ENCODE peak calls at places on chromosome 22, in six cellular contexts. O is natural killer cell; D is CD8-positive, alpha-beta T cell; R is activated CD4-positive, CD25-positive, alpha-beta regulatory T cell treated with anti-CD3 and anti-CD28 coated beads, Interleukin-2, amount 50 U/mL, for 24 hours; T is esophagus mucosa; I is activated naive CD8-positive, alpha-beta T cell treated with anti-CD3 and anti-CD28 coated beads, Interleukin-2, amount 10 ng/mL, durations not matched to agents 7 days and 5 days. P is an unnamed sample.

GRCh38 chr22:31075961-31076360 is 5.2 kb upstream of the SMTN start:
- ATAC-seq in I (no peak), R (no peak), T (peak; percentile 30), O (no peak), D (no peak), P (no peak)

GRCh38 chr22:38429460-38430128 is 25.4 kb downstream of the KCNJ4 start:
- ATAC-seq in D (no peak), T (no peak), I (no peak), O (no peak), R (no peak), P (no peak)

GRCh38 chr22:20787223-20787622 is 13.3 kb downstream of the SERPIND1 start:
- ATAC-seq in T (no peak), R (no peak), I (no peak), D (no peak), O (no peak), P (no peak)

GRCh38 chr22:48820481-48821345 is 1007.0 kb downstream of the BRD1 start:
- ATAC-seq in D (no peak), O (no peak), T (no peak), I (no peak), R (no peak), P (no peak)

GRCh38 chr22:46934746-46935491 is 172.5 kb downstream of the TBC1D22A start:
- ATAC-seq in O (peak; percentile 49), R (peak; percentile 99), I (peak; percentile 70), D (no peak), T (peak; percentile 85), P (peak; percentile 99)

GRCh38 chr22:28142361-28142801 is 223.3 kb upstream of the PITPNB start:
- ATAC-seq in O (no peak), R (no peak), I (no peak), T (no peak), D (no peak), P (no peak)

GRCh38 chr22:36359172-36359973 is 28.4 kb downstream of the MYH9 start:
- ATAC-seq in O (peak; percentile 14), R (no peak), T (no peak), D (no peak), I (no peak), P (peak; percentile 46)

GRCh38 chr22:29520851-29521250 is 32.7 kb downstream of the THOC5 start:
- ATAC-seq in O (no peak), D (no peak), T (no peak), R (no peak), I (no peak), P (no peak)

GRCh38 chr22:44709881-44710400 is 7.9 kb downstream of the PRR5 start:
- ATAC-seq in O (peak; percentile 57), D (peak; percentile 45), I (peak; percentile 17), R (no peak), T (no peak), P (no peak)

GRCh38 chr22:22773979-22774738 is 113.5 kb upstream of the IGLL5 start:
- ATAC-seq in D (no peak), R (no peak), I (no peak), T (no peak), O (no peak), P (no peak)

GRCh38 chr22:44085743-44086741 is 61.9 kb downstream of the PARVB start:
- ATAC-seq in I (peak; percentile 58), O (no peak), T (peak; percentile 93), R (peak; percentile 20), D (no peak), P (peak; percentile 50)

GRCh38 chr22:17969732-17970131 is 54.6 kb downstream of the MICAL3 start:
- ATAC-seq in R (no peak), D (no peak), T (no peak), I (no peak), O (no peak), P (no peak)

GRCh38 chr22:23485490-23485889 is 94.6 kb downstream of the IGLL1 start:
- ATAC-seq in I (no peak), D (no peak), R (no peak), T (peak; percentile 59), O (no peak), P (peak; percentile 68)

GRCh38 chr22:40237788-40238424 is 60.2 kb downstream of the TNRC6B start:
- ATAC-seq in D (no peak), T (no peak), I (no peak), O (no peak), R (no peak), P (peak; percentile 48)

GRCh38 chr22:38736257-38736570 is 19.6 kb downstream of the SUN2 start:
- ATAC-seq in O (no peak), T (no peak), D (no peak), I (no peak), R (no peak), P (no peak)

P was measured in activated T-helper 17 cell treated with anti-CD3 and anti-CD28 coated beads, Interleukin-2, amount 50 U/mL, for 72 hours.